ENCODE peak calls at places on chromosome 11, in eight cellular contexts. One of them, this sample, is unnamed. For H3K27me3 and H3K9me3, the result is how much of the 10 kb centered on the place peaks cover.

GRCh38 chr11:108593214-108593909 is at the start of gene EXPH5:
- DNase-seq in breast epithelium: peak
- DNase-seq in WERI-Rb-1: peak
- DNase-seq in left ventricle myocardium inferior: peak
- DNase-seq in CD4-positive, alpha-beta T cell: peak
- DNase-seq in upper lobe of right lung: peak
- DNase-seq in body of pancreas: peak
- DNase-seq in stomach: peak
- DNase-seq in this sample: peak

GRCh38 chr11:10288316-10288715 is 5.7 kb downstream of the SBF2 start:
- DNase-seq in breast epithelium: no peak
- DNase-seq in WERI-Rb-1: no peak
- DNase-seq in left ventricle myocardium inferior: no peak
- DNase-seq in CD4-positive, alpha-beta T cell: no peak
- DNase-seq in upper lobe of right lung: no peak
- DNase-seq in body of pancreas: no peak
- DNase-seq in stomach: no peak
- DNase-seq in this sample: no peak

GRCh38 chr11:11931461-11932055 is 76.9 kb downstream of the DKK3 start:
- DNase-seq in breast epithelium: no peak
- DNase-seq in WERI-Rb-1: peak
- DNase-seq in left ventricle myocardium inferior: no peak
- DNase-seq in CD4-positive, alpha-beta T cell: no peak
- DNase-seq in upper lobe of right lung: no peak
- DNase-seq in body of pancreas: peak
- DNase-seq in stomach: no peak
- DNase-seq in this sample: no peak

GRCh38 chr11:73034330-73034729 is 107.8 kb downstream of the FCHSD2 start:
- DNase-seq in breast epithelium: no peak
- DNase-seq in WERI-Rb-1: no peak
- DNase-seq in left ventricle myocardium inferior: no peak
- DNase-seq in CD4-positive, alpha-beta T cell: no peak
- DNase-seq in upper lobe of right lung: no peak
- DNase-seq in body of pancreas: no peak
- DNase-seq in stomach: no peak
- DNase-seq in this sample: no peak

GRCh38 chr11:68160100-68160695 is 39.0 kb upstream of the CHKA start:
- DNase-seq in breast epithelium: no peak
- DNase-seq in WERI-Rb-1: no peak
- DNase-seq in left ventricle myocardium inferior: no peak
- DNase-seq in CD4-positive, alpha-beta T cell: no peak
- DNase-seq in upper lobe of right lung: no peak
- DNase-seq in body of pancreas: no peak
- DNase-seq in stomach: no peak
- DNase-seq in this sample: no peak

GRCh38 chr11:68825603-68826002 is 16.1 kb downstream of the CPT1A start:
- DNase-seq in breast epithelium: no peak
- DNase-seq in WERI-Rb-1: peak
- DNase-seq in left ventricle myocardium inferior: no peak
- DNase-seq in CD4-positive, alpha-beta T cell: no peak
- DNase-seq in upper lobe of right lung: peak
- DNase-seq in body of pancreas: peak
- DNase-seq in stomach: peak
- DNase-seq in this sample: no peak

GRCh38 chr11:125903753-125904659 is at the start of gene DDX25:
- DNase-seq in breast epithelium: no peak
- DNase-seq in WERI-Rb-1: no peak
- DNase-seq in left ventricle myocardium inferior: no peak
- DNase-seq in CD4-positive, alpha-beta T cell: no peak
- DNase-seq in upper lobe of right lung: no peak
- DNase-seq in body of pancreas: no peak
- DNase-seq in stomach: no peak
- DNase-seq in this sample: no peak

GRCh38 chr11:83543918-83544491 is 257.8 kb upstream of the CCDC90B start:
- DNase-seq in breast epithelium: no peak
- DNase-seq in WERI-Rb-1: no peak
- DNase-seq in left ventricle myocardium inferior: no peak
- DNase-seq in CD4-positive, alpha-beta T cell: no peak
- DNase-seq in upper lobe of right lung: no peak
- DNase-seq in body of pancreas: no peak
- DNase-seq in stomach: no peak
- DNase-seq in this sample: no peak

GRCh38 chr11:131998020-131998419 is 627.6 kb downstream of the NTM start:
- DNase-seq in breast epithelium: no peak
- DNase-seq in WERI-Rb-1: no peak
- DNase-seq in left ventricle myocardium inferior: no peak
- DNase-seq in CD4-positive, alpha-beta T cell: no peak
- DNase-seq in upper lobe of right lung: no peak
- DNase-seq in body of pancreas: no peak
- DNase-seq in stomach: no peak
- DNase-seq in this sample: no peak

GRCh38 chr11:33668468-33668825 is 32.2 kb downstream of the C11orf91 start:
- DNase-seq in breast epithelium: no peak
- DNase-seq in WERI-Rb-1: no peak
- DNase-seq in left ventricle myocardium inferior: no peak
- DNase-seq in CD4-positive, alpha-beta T cell: no peak
- DNase-seq in upper lobe of right lung: no peak
- DNase-seq in body of pancreas: no peak
- DNase-seq in stomach: no peak
- DNase-seq in this sample: no peak

GRCh38 chr11:36447947-36448346 is 62.1 kb downstream of the TRAF6 start:
- DNase-seq in breast epithelium: peak
- DNase-seq in WERI-Rb-1: no peak
- DNase-seq in left ventricle myocardium inferior: no peak
- DNase-seq in CD4-positive, alpha-beta T cell: no peak
- DNase-seq in upper lobe of right lung: no peak
- DNase-seq in body of pancreas: peak
- DNase-seq in stomach: no peak
- DNase-seq in this sample: no peak

GRCh38 chr11:61609970-61610347 is 29.1 kb upstream of the SYT7 start:
- DNase-seq in breast epithelium: peak
- DNase-seq in WERI-Rb-1: peak
- DNase-seq in left ventricle myocardium inferior: no peak
- DNase-seq in CD4-positive, alpha-beta T cell: no peak
- DNase-seq in upper lobe of right lung: no peak
- DNase-seq in body of pancreas: peak
- DNase-seq in stomach: peak
- DNase-seq in this sample: no peak

GRCh38 chr11:86671386-86672006 is 920 bp downstream of the ME3 start:
- DNase-seq in breast epithelium: peak
- DNase-seq in WERI-Rb-1: peak
- DNase-seq in left ventricle myocardium inferior: peak
- DNase-seq in CD4-positive, alpha-beta T cell: no peak
- DNase-seq in upper lobe of right lung: peak
- DNase-seq in body of pancreas: peak
- DNase-seq in stomach: peak
- DNase-seq in this sample: peak

GRCh38 chr11:126712017-126712625 is 288.4 kb downstream of the KIRREL3 start:
- DNase-seq in breast epithelium: no peak
- DNase-seq in WERI-Rb-1: no peak
- DNase-seq in left ventricle myocardium inferior: no peak
- DNase-seq in CD4-positive, alpha-beta T cell: no peak
- DNase-seq in upper lobe of right lung: no peak
- DNase-seq in body of pancreas: no peak
- DNase-seq in stomach: no peak
- DNase-seq in this sample: no peak

GRCh38 chr11:77075425-77075905 is 8.7 kb downstream of the CAPN5 start:
- DNase-seq in breast epithelium: peak
- DNase-seq in WERI-Rb-1: no peak
- DNase-seq in left ventricle myocardium inferior: no peak
- DNase-seq in CD4-positive, alpha-beta T cell: no peak
- DNase-seq in upper lobe of right lung: peak
- DNase-seq in body of pancreas: no peak
- DNase-seq in stomach: peak
- DNase-seq in this sample: peak

GRCh38 chr11:112634551-112634950 is 326.7 kb upstream of the NCAM1 start:
- DNase-seq in breast epithelium: no peak
- DNase-seq in WERI-Rb-1: no peak
- DNase-seq in left ventricle myocardium inferior: no peak
- DNase-seq in CD4-positive, alpha-beta T cell: no peak
- DNase-seq in upper lobe of right lung: no peak
- DNase-seq in body of pancreas: no peak
- DNase-seq in stomach: no peak
- DNase-seq in this sample: no peak

GRCh38 chr11:15276616-15277015 is 161.9 kb downstream of the INSC start:
- DNase-seq in breast epithelium: no peak
- DNase-seq in WERI-Rb-1: peak
- DNase-seq in left ventricle myocardium inferior: no peak
- DNase-seq in CD4-positive, alpha-beta T cell: no peak
- DNase-seq in upper lobe of right lung: no peak
- DNase-seq in body of pancreas: no peak
- DNase-seq in stomach: no peak
- DNase-seq in this sample: no peak

GRCh38 chr11:28537822-28538221 is 429.6 kb downstream of the METTL15 start:
- DNase-seq in breast epithelium: no peak
- DNase-seq in WERI-Rb-1: no peak
- DNase-seq in left ventricle myocardium inferior: no peak
- DNase-seq in CD4-positive, alpha-beta T cell: no peak
- DNase-seq in upper lobe of right lung: no peak
- DNase-seq in body of pancreas: no peak
- DNase-seq in stomach: no peak
- DNase-seq in this sample: no peak
- H3K27me3 ChIP-seq in breast epithelium: under half
- H3K27me3 ChIP-seq in WERI-Rb-1: under half
- H3K27me3 ChIP-seq in left ventricle myocardium inferior: under half
- H3K27me3 ChIP-seq in CD4-positive, alpha-beta T cell: under half
- H3K27me3 ChIP-seq in upper lobe of right lung: under half
- H3K27me3 ChIP-seq in body of pancreas: under half
- H3K27me3 ChIP-seq in stomach: under half
- H3K27me3 ChIP-seq in this sample: under half

GRCh38 chr11:70815485-70815832 is 417.1 kb downstream of the CTTN start:
- DNase-seq in breast epithelium: no peak
- DNase-seq in WERI-Rb-1: no peak
- DNase-seq in left ventricle myocardium inferior: no peak
- DNase-seq in CD4-positive, alpha-beta T cell: no peak
- DNase-seq in upper lobe of right lung: no peak
- DNase-seq in body of pancreas: no peak
- DNase-seq in stomach: no peak
- DNase-seq in this sample: no peak
- H3K9me3 ChIP-seq in breast epithelium: under half
- H3K9me3 ChIP-seq in WERI-Rb-1: under half
- H3K9me3 ChIP-seq in left ventricle myocardium inferior: under half
- H3K9me3 ChIP-seq in CD4-positive, alpha-beta T cell: under half
- H3K9me3 ChIP-seq in upper lobe of right lung: under half
- H3K9me3 ChIP-seq in body of pancreas: under half
- H3K9me3 ChIP-seq in stomach: under half
- H3K9me3 ChIP-seq in this sample: under half

DNA sequence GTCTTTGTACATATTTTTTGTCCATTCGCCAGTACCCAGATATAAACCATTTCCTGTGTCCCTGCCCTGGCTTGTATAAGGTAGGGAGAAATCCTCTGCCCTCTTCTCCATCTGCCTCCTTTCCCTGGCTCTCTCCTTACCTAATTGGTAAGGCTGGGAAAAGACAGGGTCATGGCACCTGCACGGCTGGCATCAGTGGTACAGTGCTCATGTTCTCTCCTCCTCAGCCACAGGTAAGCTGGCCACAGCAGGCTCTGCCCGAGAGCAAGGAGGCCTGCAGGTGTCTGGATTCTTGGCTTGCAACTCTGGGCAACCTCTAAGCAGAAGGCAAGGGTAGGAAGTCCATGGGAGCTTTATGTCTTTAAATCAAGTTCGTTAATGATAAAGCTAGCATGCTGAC is 419.9 kb downstream of the BUD13 start:
- DNase-seq in breast epithelium: no peak
- DNase-seq in WERI-Rb-1: no peak
- DNase-seq in left ventricle myocardium inferior: no peak
- DNase-seq in CD4-positive, alpha-beta T cell: no peak
- DNase-seq in upper lobe of right lung: no peak
- DNase-seq in body of pancreas: peak
- DNase-seq in stomach: no peak
- DNase-seq in this sample: no peak
- TF ChIP-seq CTCF in breast epithelium: no peak
- TF ChIP-seq CTCF in WERI-Rb-1: no peak
- TF ChIP-seq CTCF in left ventricle myocardium inferior: no peak
- TF ChIP-seq CTCF in CD4-positive, alpha-beta T cell: no peak
- TF ChIP-seq CTCF in upper lobe of right lung: no peak
- TF ChIP-seq CTCF in body of pancreas: no peak
- TF ChIP-seq CTCF in stomach: no peak
- TF ChIP-seq CTCF in this sample: no peak

GRCh38 chr11:64067257-64067993 is 31.7 kb downstream of the FLRT1 start:
- DNase-seq in breast epithelium: no peak
- DNase-seq in WERI-Rb-1: peak
- DNase-seq in left ventricle myocardium inferior: no peak
- DNase-seq in CD4-positive, alpha-beta T cell: no peak
- DNase-seq in upper lobe of right lung: no peak
- DNase-seq in body of pancreas: no peak
- DNase-seq in stomach: no peak
- DNase-seq in this sample: no peak
- H3K27me3 ChIP-seq in breast epithelium: under half
- H3K27me3 ChIP-seq in WERI-Rb-1: under half
- H3K27me3 ChIP-seq in left ventricle myocardium inferior: under half
- H3K27me3 ChIP-seq in CD4-positive, alpha-beta T cell: under half
- H3K27me3 ChIP-seq in upper lobe of right lung: under half
- H3K27me3 ChIP-seq in body of pancreas: under half
- H3K27me3 ChIP-seq in stomach: under half
- H3K27me3 ChIP-seq in this sample: under half

GRCh38 chr11:66026017-66026529 is at the start of gene CATSPER1:
- DNase-seq in breast epithelium: no peak
- DNase-seq in WERI-Rb-1: no peak
- DNase-seq in left ventricle myocardium inferior: no peak
- DNase-seq in CD4-positive, alpha-beta T cell: no peak
- DNase-seq in upper lobe of right lung: no peak
- DNase-seq in body of pancreas: no peak
- DNase-seq in stomach: no peak
- DNase-seq in this sample: no peak
- H3K9me3 ChIP-seq in breast epithelium: under half
- H3K9me3 ChIP-seq in WERI-Rb-1: under half
- H3K9me3 ChIP-seq in left ventricle myocardium inferior: under half
- H3K9me3 ChIP-seq in CD4-positive, alpha-beta T cell: under half
- H3K9me3 ChIP-seq in upper lobe of right lung: under half
- H3K9me3 ChIP-seq in body of pancreas: under half
- H3K9me3 ChIP-seq in stomach: under half
- H3K9me3 ChIP-seq in this sample: under half

This sample was measured in ascending aorta.